ENCODE peak calls at places on chromosomes 1 and 21, in five cellular contexts. M, X, T, Y and J are unnamed samples.

GRCh38 chr1:183942933-183943693 is 94.4 kb downstream of the COLGALT2 start:
- DNase-seq in Y (peak), M (peak), X (no peak), T (peak), J (peak)

GRCh38 chr1:14143777-14144176 is 443.8 kb downstream of the PRDM2 start:
- DNase-seq in X (no peak), T (no peak), M (no peak), Y (no peak), J (no peak)

GRCh38 chr1:85992756-85993155 is 163.8 kb downstream of the COL24A1 start:
- DNase-seq in T (peak), X (no peak), M (peak), Y (no peak), J (no peak)

GRCh38 chr1:61097326-61097725 is 15.0 kb downstream of the NFIA start:
- DNase-seq in T (no peak), M (peak), X (no peak), Y (no peak), J (no peak)

GRCh38 chr1:87279966-87280535 is 48.6 kb upstream of the LMO4 start:
- DNase-seq in M (peak), Y (peak), T (peak), X (no peak), J (no peak)

GRCh38 chr1:181102841-181103240 is 14.3 kb downstream of the IER5 start:
- DNase-seq in X (no peak), M (no peak), T (peak), Y (no peak), J (no peak)

GRCh38 chr1:30730351-30731108 is 7.1 kb upstream of the MATN1 start:
- DNase-seq in M (no peak), T (no peak), Y (no peak), X (no peak), J (no peak)

GRCh38 chr1:174942547-174943255 is 57.0 kb upstream of the CACYBP start:
- DNase-seq in T (no peak), Y (peak), X (no peak), M (no peak), J (no peak)

GRCh38 chr1:30371888-30372791 is 351.2 kb downstream of the MATN1 start:
- DNase-seq in T (no peak), M (no peak), X (no peak), Y (no peak), J (no peak)

GRCh38 chr21:35050348-35051286 is 1.5 kb upstream of the RUNX1 start:
- DNase-seq in X (no peak), M (peak), Y (no peak), T (peak), J (no peak)

GRCh38 chr21:26115346-26115745 is 55.2 kb downstream of the APP start:
- DNase-seq in Y (peak), M (no peak), X (no peak), T (no peak), J (no peak)

GRCh38 chr1:247487057-247487456 is 29.2 kb upstream of the OR2B11 start:
- DNase-seq in T (peak), Y (peak), M (peak), X (no peak), J (peak)

GRCh38 chr1:231487019-231487418 is 41.5 kb upstream of the TSNAX start:
- DNase-seq in M (peak), T (peak), X (no peak), Y (no peak), J (no peak)

GRCh38 chr1:111776397-111776796 is 20.7 kb downstream of the DDX20 start:
- DNase-seq in X (no peak), T (no peak), M (peak), Y (no peak), J (no peak)

GRCh38 chr1:201941420-201942128 is 4.8 kb downstream of the LMOD1 start:
- DNase-seq in T (peak), Y (no peak), X (peak), M (no peak), J (peak)

GRCh38 chr1:54774820-54775498 is 10.6 kb upstream of the PARS2 start:
- DNase-seq in M (peak), Y (no peak), X (peak), T (peak), J (peak)

GRCh38 chr1:213934642-213935041 is 53.1 kb upstream of the PROX1 start:
- DNase-seq in M (no peak), X (no peak), T (no peak), Y (no peak), J (no peak)

DNA sequence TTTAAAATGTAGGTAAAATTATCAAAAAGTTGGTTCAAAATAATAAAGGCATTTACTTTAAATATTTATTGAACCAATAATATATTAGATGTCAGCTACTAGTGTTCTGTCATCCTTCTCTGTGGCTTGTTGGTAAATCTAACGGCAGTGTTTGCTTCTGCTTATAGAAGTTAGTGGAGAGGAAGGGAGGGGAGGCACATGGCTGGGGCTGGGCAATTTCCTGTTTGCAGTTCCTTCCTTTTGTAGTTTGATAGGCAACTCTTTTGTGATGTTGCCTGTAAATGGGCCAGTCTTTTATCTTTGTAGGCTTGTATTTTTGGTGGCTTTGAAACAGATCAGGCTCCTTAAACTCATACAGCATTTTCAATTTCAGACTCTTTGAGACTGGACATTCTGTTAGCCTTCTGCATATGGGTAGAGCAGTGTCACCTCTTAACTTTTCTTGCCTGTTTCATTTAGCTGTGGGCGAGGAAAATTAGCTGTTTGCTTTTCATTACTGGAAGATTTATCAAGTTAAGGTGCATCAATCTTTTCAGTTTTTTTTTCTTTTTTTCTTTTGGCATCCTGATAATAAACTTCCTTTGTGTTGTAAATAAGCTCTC is 48.1 kb downstream of the CDC14A start:
- DNase-seq in Y (no peak), T (peak), M (no peak), X (peak), J (no peak)
- H3K9ac ChIP-seq in Y (no peak), T (no peak), M (peak), X (no peak), J (no peak)

GRCh38 chr1:107806902-107807301 is 158.1 kb downstream of the VAV3 start:
- DNase-seq in Y (no peak), T (no peak), X (no peak), M (no peak), J (no peak)

GRCh38 chr1:107804134-107804533 is 160.8 kb downstream of the VAV3 start:
- DNase-seq in T (no peak), X (no peak), M (no peak), Y (no peak), J (no peak)

GRCh38 chr1:107802654-107803053 is 162.3 kb downstream of the VAV3 start:
- DNase-seq in X (no peak), Y (no peak), T (no peak), M (no peak), J (no peak)

GRCh38 chr1:107804746-107805145 is 160.2 kb downstream of the VAV3 start:
- DNase-seq in X (no peak), Y (no peak), T (no peak), M (no peak), J (no peak)

GRCh38 chr1:107803579-107803978 is 161.4 kb downstream of the VAV3 start:
- DNase-seq in X (no peak), T (no peak), M (no peak), Y (no peak), J (no peak)
- H3K4me3 ChIP-seq in X (no peak), T (no peak), M (no peak), Y (no peak), J (no peak)

GRCh38 chr1:9867408-9868243 is 42.4 kb downstream of the CTNNBIP1 start:
- DNase-seq in Y (peak), X (peak), T (peak), M (peak), J (peak)

GRCh38 chr1:9865745-9866144 is 42.0 kb upstream of the CLSTN1 start:
- DNase-seq in M (no peak), X (no peak), Y (no peak), T (no peak), J (no peak)

GRCh38 chr1:9868244-9868590 is 41.9 kb downstream of the CTNNBIP1 start:
- DNase-seq in Y (no peak), T (no peak), X (no peak), M (no peak), J (no peak)

GRCh38 chr1:9869831-9870251 is 40.2 kb downstream of the CTNNBIP1 start:
- DNase-seq in M (no peak), T (no peak), X (no peak), Y (no peak), J (no peak)

DNA sequence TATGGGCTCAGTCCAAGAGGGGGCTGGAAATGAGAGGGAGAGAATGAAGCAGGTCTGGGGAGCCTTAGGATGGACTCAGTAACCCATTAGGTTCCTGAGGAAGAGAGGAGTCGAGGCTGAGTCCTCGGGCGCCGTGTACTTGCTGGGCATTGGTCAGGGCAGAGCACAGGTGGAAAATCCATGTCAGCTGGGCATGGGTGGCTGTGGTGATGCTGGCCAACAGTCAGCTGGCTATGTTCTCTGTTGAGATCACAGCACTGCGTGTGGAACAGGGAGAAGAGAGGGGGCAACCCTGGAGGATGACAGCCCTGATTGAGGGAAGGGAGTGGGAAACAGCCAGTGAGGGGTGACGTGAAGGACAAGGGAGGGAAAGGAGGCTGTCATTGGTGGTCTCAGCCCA is 43.1 kb upstream of the CLSTN1 start:
- DNase-seq in T (no peak), M (no peak), X (no peak), Y (no peak), J (no peak)
- H4K91ac ChIP-seq in T (no peak), M (no peak), X (no peak), Y (no peak), J (no peak)

DNA sequence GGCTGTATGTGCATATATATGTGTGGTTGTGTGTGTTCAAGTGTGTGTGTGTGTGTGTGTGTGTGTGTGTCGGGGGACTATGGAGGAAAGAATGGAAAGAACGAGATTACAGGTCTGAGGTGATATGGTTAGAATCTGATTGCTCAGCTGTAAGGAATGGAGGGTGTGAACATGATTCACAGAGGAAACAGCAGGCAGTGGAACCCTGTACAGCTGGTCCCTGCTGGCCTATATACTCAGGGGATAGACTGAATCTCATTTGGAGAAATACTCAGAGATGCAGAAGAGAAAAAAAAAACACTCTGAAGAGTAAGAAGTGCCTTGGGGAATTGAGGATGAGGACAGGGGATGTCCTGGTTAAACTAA is 180.1 kb upstream of the ESRRG start:
- DNase-seq in X (no peak), T (peak), M (peak), Y (peak), J (no peak)
- H3K9ac ChIP-seq in X (no peak), T (no peak), M (no peak), Y (no peak), J (no peak)